ENCODE peak calls at places on chromosomes 2 and 18, in seven cellular contexts. X, F, I, S, O, N and G are unnamed samples.

GRCh38 chr2:105438104-105438929 is 39.5 kb upstream of the FHL2 start:
- DNase-seq in X (no peak), F (no peak), I (no peak), S (no peak), O (no peak), N (no peak), G (no peak)

GRCh38 chr2:190668892-190669291 is 20.0 kb downstream of the NAB1 start:
- DNase-seq in X (no peak), F (no peak), I (no peak), S (no peak), O (no peak), N (no peak), G (no peak)

GRCh38 chr2:134466141-134466540 is 212.3 kb downstream of the MGAT5 start:
- DNase-seq in X (peak; percentile 24), F (no peak), I (no peak), S (peak; percentile 7), O (peak; percentile 45), N (peak; percentile 39), G (peak; percentile 47)

GRCh38 chr18:11591957-11592356 is 17.4 kb upstream of the SLC35G4 start:
- DNase-seq in X (no peak), F (no peak), I (no peak), S (no peak), O (no peak), N (no peak), G (no peak)

GRCh38 chr2:218671077-218671653 is 637 bp downstream of the RNF25 start:
- DNase-seq in X (no peak), F (no peak), I (peak; percentile 26), S (no peak), O (no peak), N (peak; percentile 63), G (no peak)

GRCh38 chr2:226796840-226797288 is 2.8 kb downstream of the IRS1 start:
- DNase-seq in X (no peak), F (no peak), I (peak; percentile 63), S (no peak), O (peak; percentile 21), N (no peak), G (no peak)

GRCh38 chr2:183219853-183220252 is 95.6 kb downstream of the NUP35 start:
- DNase-seq in X (no peak), F (no peak), I (no peak), S (no peak), O (no peak), N (no peak), G (no peak)

GRCh38 chr18:9782073-9782857 is 74.2 kb downstream of the RAB31 start:
- DNase-seq in X (no peak), F (no peak), I (peak; percentile 73), S (no peak), O (no peak), N (peak; percentile 86), G (no peak)

GRCh38 chr2:238973038-238973772 is 125.3 kb downstream of the TWIST2 start:
- DNase-seq in X (no peak), F (no peak), I (peak; percentile 76), S (no peak), O (no peak), N (no peak), G (no peak)

GRCh38 chr2:239805043-239805329 is 220.2 kb downstream of the NDUFA10 start:
- DNase-seq in X (no peak), F (no peak), I (no peak), S (no peak), O (peak; percentile 9), N (no peak), G (no peak)

GRCh38 chr2:12514631-12515437 is 201.9 kb upstream of the TRIB2 start:
- DNase-seq in X (peak; percentile 16), F (no peak), I (no peak), S (no peak), O (peak; percentile 65), N (no peak), G (no peak)

GRCh38 chr2:85751300-85751575 is 2.6 kb upstream of the ATOH8 start:
- DNase-seq in X (no peak), F (no peak), I (no peak), S (no peak), O (no peak), N (no peak), G (no peak)

GRCh38 chr2:113010088-113010487 is 4.8 kb downstream of the IL36A start:
- DNase-seq in X (no peak), F (no peak), I (peak; percentile 47), S (no peak), O (no peak), N (no peak), G (no peak)

GRCh38 chr18:51110073-51110797 is 80.2 kb downstream of the SMAD4 start:
- DNase-seq in X (peak; percentile 70), F (peak; percentile 54), I (peak; percentile 82), S (peak; percentile 49), O (peak; percentile 71), N (no peak), G (peak; percentile 7)

GRCh38 chr18:62790836-62791772 is 75.8 kb downstream of the PHLPP1 start:
- DNase-seq in X (no peak), F (no peak), I (peak; percentile 23), S (no peak), O (no peak), N (no peak), G (no peak)